ENCODE peak calls at places on chromosomes 1 and 21, in eight cellular contexts. S is AG20443; K is COR-L47; I is foreskin fibroblast; Q is stimulated activated CD4-positive, alpha-beta T cell treated with anti-CD3 and anti-CD28 coated beads, Interleukin-4, amount 100 ng/mL, for 24 hours; D is tibial artery; R is left kidney; H is T-helper 1 cell. V is an unnamed sample.

GRCh38 chr1:205344010-205344808 is 12.5 kb downstream of the KLHDC8A start:
- DNase-seq in S (peak), K (peak), I (no peak), Q (peak), D (no peak), R (peak), H (no peak), V (peak)

GRCh38 chr1:21590116-21590905 is 78.8 kb downstream of the RAP1GAP start:
- DNase-seq in S (no peak), K (peak), I (no peak), Q (no peak), D (no peak), R (no peak), H (no peak), V (no peak)

GRCh38 chr1:211851174-211851573 is 20.6 kb upstream of the LPGAT1 start:
- DNase-seq in S (no peak), K (no peak), I (no peak), Q (no peak), D (no peak), R (no peak), H (no peak), V (no peak)

GRCh38 chr1:91092503-91092902 is 70.7 kb upstream of the ZNF644 start:
- DNase-seq in S (no peak), K (no peak), I (no peak), Q (no peak), D (no peak), R (peak), H (no peak), V (no peak)

GRCh38 chr1:110620250-110620615 is 14.1 kb upstream of the KCNA2 start:
- DNase-seq in S (no peak), K (no peak), I (no peak), Q (no peak), D (no peak), R (no peak), H (no peak), V (no peak)

GRCh38 chr21:45409466-45410150 is 4.6 kb downstream of the COL18A1 start:
- DNase-seq in S (no peak), K (no peak), I (no peak), Q (no peak), D (peak), R (peak), H (no peak), V (no peak)

GRCh38 chr1:2632561-2633361 is at the start of gene MMEL1:
- DNase-seq in S (no peak), K (no peak), I (no peak), Q (no peak), D (no peak), R (no peak), H (no peak), V (no peak)

GRCh38 chr1:212528501-212528900 is 80.1 kb upstream of the ATF3 start:
- DNase-seq in S (no peak), K (no peak), I (no peak), Q (no peak), D (no peak), R (no peak), H (no peak), V (no peak)

GRCh38 chr21:39153373-39153772 is 29.9 kb downstream of the PSMG1 start:
- DNase-seq in S (peak), K (no peak), I (no peak), Q (no peak), D (no peak), R (no peak), H (no peak), V (no peak)

GRCh38 chr1:28499553-28499952 is 6.3 kb upstream of the RCC1 start:
- DNase-seq in S (no peak), K (no peak), I (no peak), Q (no peak), D (no peak), R (no peak), H (no peak), V (no peak)

GRCh38 chr1:44810101-44810761 is 1.9 kb downstream of the BTBD19 start:
- DNase-seq in S (peak), K (peak), I (no peak), Q (peak), D (peak), R (no peak), H (no peak), V (peak)

GRCh38 chr1:212696721-212697331 is 2.8 kb downstream of the BATF3 start:
- DNase-seq in S (no peak), K (no peak), I (no peak), Q (no peak), D (no peak), R (no peak), H (no peak), V (no peak)

GRCh38 chr1:118984990-118985608 is 3.0 kb downstream of the TBX15 start:
- DNase-seq in S (no peak), K (no peak), I (no peak), Q (no peak), D (peak), R (peak), H (no peak), V (no peak)

GRCh38 chr1:182608850-182609610 is 4.8 kb upstream of the RGS16 start:
- DNase-seq in S (peak), K (no peak), I (no peak), Q (no peak), D (no peak), R (no peak), H (no peak), V (no peak)

GRCh38 chr1:162617513-162617912 is 14.8 kb upstream of the DDR2 start:
- DNase-seq in S (no peak), K (no peak), I (no peak), Q (no peak), D (no peak), R (no peak), H (no peak), V (no peak)

GRCh38 chr1:8794605-8795004 is 22.8 kb downstream of the RERE start:
- DNase-seq in S (no peak), K (no peak), I (no peak), Q (no peak), D (no peak), R (no peak), H (no peak), V (no peak)

GRCh38 chr1:242185728-242186127 is 186.8 kb upstream of the MAP1LC3C start:
- DNase-seq in S (no peak), K (peak), I (no peak), Q (no peak), D (no peak), R (no peak), H (no peak), V (no peak)

GRCh38 chr1:116940809-116941640 is 31.3 kb downstream of the PTGFRN start:
- DNase-seq in S (no peak), K (no peak), I (no peak), Q (no peak), D (no peak), R (no peak), H (no peak), V (no peak)

GRCh38 chr1:211493865-211494653 is 2.1 kb upstream of the RD3 start:
- DNase-seq in S (no peak), K (no peak), I (no peak), Q (no peak), D (no peak), R (no peak), H (no peak), V (no peak)

GRCh38 chr1:15452216-15452615 is 4.3 kb upstream of the CELA2A start:
- DNase-seq in S (no peak), K (no peak), I (peak), Q (no peak), D (no peak), R (no peak), H (no peak), V (no peak)

GRCh38 chr1:40924767-40925166 is 54.7 kb upstream of the CTPS1 start:
- DNase-seq in S (no peak), K (no peak), I (no peak), Q (no peak), D (no peak), R (no peak), H (no peak), V (no peak)

GRCh38 chr1:26195805-26196204 is 5.4 kb downstream of the CATSPER4 start:
- DNase-seq in S (no peak), K (no peak), I (no peak), Q (no peak), D (no peak), R (no peak), H (no peak), V (no peak)

GRCh38 chr1:216314369-216315095 is 108.7 kb downstream of the USH2A start:
- DNase-seq in S (no peak), K (no peak), I (no peak), Q (no peak), D (no peak), R (no peak), H (no peak), V (no peak)

GRCh38 chr1:3054474-3054873 is 14.5 kb upstream of the PRDM16 start:
- DNase-seq in S (no peak), K (no peak), I (no peak), Q (no peak), D (no peak), R (no peak), H (no peak), V (no peak)

V was measured in stimulated activated naive CD8-positive, alpha-beta T cell treated with anti-CD3 and anti-CD28 coated beads, Interleukin-15, Interleukin-2, amounts not matched to agents 100 U/mL and 50 U/mL, for 24 hours.